ENCODE peak calls at places on chromosomes 11 and 22, in four cellular contexts. J, V, F and Q are unnamed samples.

GRCh38 chr22:50270302-50271010 is at the start of gene MAPK11:
- DNase-seq in J (peak), V (peak), F (peak), Q (peak)

GRCh38 chr11:77179048-77179447 is 51.0 kb downstream of the MYO7A start:
- DNase-seq in J (no peak), V (no peak), F (no peak), Q (no peak)

GRCh38 chr22:39097098-39098020 is at the start of gene APOBEC3H:
- DNase-seq in J (no peak), V (no peak), F (no peak), Q (no peak)

GRCh38 chr11:93747122-93747521 is 5.7 kb downstream of the C11orf54 start:
- DNase-seq in J (no peak), V (no peak), F (no peak), Q (no peak)

GRCh38 chr22:40797427-40797826 is 21.7 kb downstream of the SLC25A17 start:
- DNase-seq in J (no peak), V (no peak), F (peak), Q (no peak)

GRCh38 chr22:48740086-48740730 is 1087.5 kb downstream of the BRD1 start:
- DNase-seq in J (peak), V (no peak), F (no peak), Q (no peak)

GRCh38 chr22:26410398-26410797 is 18.7 kb upstream of the ASPHD2 start:
- DNase-seq in J (no peak), V (no peak), F (no peak), Q (no peak)

GRCh38 chr11:36540998-36541397 is 26.8 kb upstream of the RAG1 start:
- DNase-seq in J (no peak), V (no peak), F (peak), Q (peak)

GRCh38 chr11:43222215-43222614 is 89.6 kb upstream of the API5 start:
- DNase-seq in J (no peak), V (no peak), F (peak), Q (peak)

GRCh38 chr22:38755911-38756532 is at the start of gene SUN2:
- DNase-seq in J (peak), V (peak), F (peak), Q (peak)

GRCh38 chr11:132962026-132962425 is 570.3 kb downstream of the OPCML start:
- DNase-seq in J (no peak), V (no peak), F (peak), Q (no peak)

GRCh38 chr11:44030276-44030932 is 17.4 kb upstream of the ACCSL start:
- DNase-seq in J (peak), V (peak), F (peak), Q (peak)

GRCh38 chr22:20951932-20952380 is 15.1 kb upstream of the AIFM3 start:
- DNase-seq in J (no peak), V (no peak), F (no peak), Q (no peak)

GRCh38 chr22:45023431-45023830 is 13.6 kb upstream of the PHF21B start:
- DNase-seq in J (no peak), V (no peak), F (no peak), Q (no peak)

GRCh38 chr11:130908770-130909625 is 7.3 kb downstream of the SNX19 start:
- DNase-seq in J (no peak), V (no peak), F (peak), Q (no peak)

GRCh38 chr11:69636870-69637600 is 3.9 kb upstream of the CCND1 start:
- DNase-seq in J (no peak), V (no peak), F (no peak), Q (no peak)

GRCh38 chr11:69636512-69636866 is 4.5 kb upstream of the CCND1 start:
- DNase-seq in J (peak), V (peak), F (peak), Q (peak)

GRCh38 chr11:69634590-69634989 is 6.4 kb upstream of the CCND1 start:
- DNase-seq in J (no peak), V (no peak), F (no peak), Q (no peak)

GRCh38 chr11:69635210-69635609 is 5.7 kb upstream of the CCND1 start:
- DNase-seq in J (no peak), V (no peak), F (no peak), Q (no peak)

DNA sequence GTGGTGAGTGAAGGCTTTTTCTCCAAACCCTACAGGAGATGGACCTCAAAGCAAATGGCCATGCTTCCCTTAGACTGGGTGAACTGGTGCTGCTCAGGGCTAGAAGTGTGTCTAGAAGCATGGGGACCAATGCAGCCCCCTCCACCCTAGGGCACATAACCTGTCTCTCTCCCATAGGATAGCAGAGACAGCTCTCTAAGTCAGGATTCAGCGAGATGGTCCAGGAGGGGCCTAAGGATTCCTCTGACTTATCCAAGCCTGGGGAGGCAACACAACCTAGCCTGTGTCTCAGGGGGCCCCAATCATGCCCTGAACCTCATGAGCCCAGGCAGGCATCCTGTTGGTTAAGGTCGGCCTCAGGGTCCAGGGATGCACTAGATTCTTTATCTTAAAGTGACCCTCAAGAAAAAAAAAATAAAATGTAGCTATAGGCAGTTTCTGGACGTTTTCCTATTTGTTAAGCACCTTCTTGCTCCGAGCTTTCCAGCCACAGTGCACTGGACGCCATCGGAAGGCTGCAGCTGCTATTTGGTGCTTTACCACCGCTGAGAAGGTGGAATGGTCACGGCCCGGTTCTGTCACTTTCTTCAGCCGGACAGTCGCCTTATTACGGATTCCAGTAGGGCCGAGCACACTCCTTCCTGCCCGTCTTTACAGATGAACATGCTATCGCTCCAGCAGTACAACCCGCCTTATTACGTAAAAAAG is 5.0 kb upstream of the CCND1 start:
- DNase-seq in J (no peak), V (no peak), F (no peak), Q (no peak)
- H3K4ac ChIP-seq in J (no peak), V (no peak), F (peak), Q (no peak)

DNA sequence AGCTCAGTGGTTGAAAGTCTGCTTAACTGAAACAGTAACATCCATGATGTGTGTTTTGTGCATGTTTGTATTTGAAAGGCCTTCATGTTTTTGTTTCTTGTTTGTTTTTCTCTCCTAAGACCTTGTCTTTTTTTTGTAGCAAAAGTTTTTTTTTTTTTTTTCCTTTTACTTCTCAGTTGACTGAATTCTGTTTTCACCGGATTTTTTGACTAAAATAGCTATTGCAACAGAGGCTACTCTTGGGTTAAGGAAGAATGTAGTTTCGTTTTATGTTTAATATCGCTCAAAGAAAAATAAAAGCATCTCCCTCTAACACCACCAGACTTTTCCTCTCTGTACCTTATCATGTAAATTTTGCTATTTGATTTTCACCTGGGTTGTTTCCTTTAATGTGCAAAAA is 15.1 kb downstream of the APOL6 start:
- DNase-seq in J (no peak), V (no peak), F (no peak), Q (no peak)
- H3K4me3 ChIP-seq in J (no peak), V (no peak), F (no peak), Q (no peak)

GRCh38 chr11:16883179-16883578 is 131.0 kb downstream of the PLEKHA7 start:
- DNase-seq in J (no peak), V (no peak), F (no peak), Q (peak)
- H4K8ac ChIP-seq in J (no peak), V (no peak), F (no peak), Q (no peak)

GRCh38 chr22:23401111-23401909 is 178.8 kb downstream of the IGLL1 start:
- DNase-seq in J (no peak), V (no peak), F (peak), Q (peak)
- H3K4ac ChIP-seq in J (no peak), V (no peak), F (no peak), Q (no peak)

GRCh38 chr22:43995798-43996169 is 28.3 kb upstream of the PARVB start:
- DNase-seq in J (no peak), V (no peak), F (no peak), Q (no peak)
- H3K4me3 ChIP-seq in J (no peak), V (no peak), F (no peak), Q (no peak)

GRCh38 chr11:10303558-10304363 is 1.1 kb upstream of the ADM start:
- DNase-seq in J (peak), V (no peak), F (peak), Q (peak)

GRCh38 chr11:10302744-10303557 is 1.9 kb upstream of the ADM start:
- DNase-seq in J (peak), V (peak), F (peak), Q (peak)

GRCh38 chr11:10305262-10305963 is 540 bp downstream of the ADM start:
- DNase-seq in J (peak), V (no peak), F (peak), Q (peak)

GRCh38 chr11:10305964-10306918 is 1.4 kb downstream of the ADM start:
- DNase-seq in J (peak), V (no peak), F (peak), Q (peak)

GRCh38 chr11:10304495-10305261 is at the start of gene ADM:
- DNase-seq in J (peak), V (peak), F (peak), Q (peak)
- H4K8ac ChIP-seq in J (peak), V (no peak), F (peak), Q (no peak)

GRCh38 chr11:45147871-45148270 is 1.4 kb downstream of the PRDM11 start:
- DNase-seq in J (no peak), V (no peak), F (no peak), Q (no peak)

GRCh38 chr11:45145421-45146071 is 893 bp upstream of the PRDM11 start:
- DNase-seq in J (peak), V (peak), F (peak), Q (peak)

GRCh38 chr11:45146072-45147016 is at the start of gene PRDM11:
- DNase-seq in J (peak), V (peak), F (peak), Q (peak)

GRCh38 chr11:45148276-45148675 is 1.8 kb downstream of the PRDM11 start:
- DNase-seq in J (peak), V (no peak), F (no peak), Q (no peak)

GRCh38 chr11:45147017-45147728 is 734 bp downstream of the PRDM11 start:
- DNase-seq in J (peak), V (peak), F (peak), Q (peak)
- H3K4ac ChIP-seq in J (no peak), V (no peak), F (peak), Q (peak)